ENCODE peak calls at places on chromosomes 12 and 14, in eight cellular contexts. One of them, this sample, is unnamed.

GRCh38 chr12:38850463-38850862 is 54.9 kb downstream of the CPNE8 start:
- DNase-seq in SW480: no peak
- DNase-seq in cardiac fibroblast: peak
- DNase-seq in kidney tubule cell: peak
- DNase-seq in SK-N-MC: no peak
- DNase-seq in GM23338: no peak
- DNase-seq in T follicular helper cell: no peak
- DNase-seq in cardiac muscle cell: peak
- DNase-seq in this sample: no peak

GRCh38 chr14:20583142-20583541 is 4.7 kb downstream of the RNASE11 start:
- DNase-seq in T follicular helper cell: no peak
- DNase-seq in cardiac muscle cell: no peak
- DNase-seq in GM23338: no peak
- DNase-seq in SK-N-MC: no peak
- DNase-seq in kidney tubule cell: no peak
- DNase-seq in SW480: no peak
- DNase-seq in cardiac fibroblast: no peak
- DNase-seq in this sample: no peak

GRCh38 chr14:95664546-95664945 is 21.7 kb upstream of the TCL1B start:
- DNase-seq in SW480: no peak
- DNase-seq in GM23338: no peak
- DNase-seq in cardiac muscle cell: no peak
- DNase-seq in kidney tubule cell: no peak
- DNase-seq in SK-N-MC: no peak
- DNase-seq in T follicular helper cell: no peak
- DNase-seq in cardiac fibroblast: no peak
- DNase-seq in this sample: no peak

GRCh38 chr12:122093098-122093883 is 14.7 kb downstream of the MLXIP start:
- DNase-seq in SK-N-MC: no peak
- DNase-seq in cardiac fibroblast: no peak
- DNase-seq in kidney tubule cell: no peak
- DNase-seq in T follicular helper cell: no peak
- DNase-seq in cardiac muscle cell: no peak
- DNase-seq in GM23338: no peak
- DNase-seq in SW480: no peak
- DNase-seq in this sample: no peak

GRCh38 chr14:81427348-81428058 is 27.4 kb upstream of the STON2 start:
- DNase-seq in T follicular helper cell: no peak
- DNase-seq in SW480: peak
- DNase-seq in SK-N-MC: peak
- DNase-seq in cardiac fibroblast: no peak
- DNase-seq in cardiac muscle cell: no peak
- DNase-seq in kidney tubule cell: peak
- DNase-seq in GM23338: no peak
- DNase-seq in this sample: peak

GRCh38 chr12:26434299-26434915 is 239.0 kb downstream of the SSPN start:
- DNase-seq in kidney tubule cell: peak
- DNase-seq in cardiac muscle cell: peak
- DNase-seq in SK-N-MC: no peak
- DNase-seq in SW480: peak
- DNase-seq in GM23338: peak
- DNase-seq in cardiac fibroblast: peak
- DNase-seq in T follicular helper cell: no peak
- DNase-seq in this sample: peak

GRCh38 chr12:50404307-50404706 is 3.6 kb downstream of the LARP4 start:
- DNase-seq in cardiac muscle cell: no peak
- DNase-seq in GM23338: no peak
- DNase-seq in T follicular helper cell: no peak
- DNase-seq in cardiac fibroblast: no peak
- DNase-seq in SK-N-MC: no peak
- DNase-seq in kidney tubule cell: no peak
- DNase-seq in SW480: no peak
- DNase-seq in this sample: no peak

GRCh38 chr12:55416961-55417360 is 9.1 kb upstream of the OR6C76 start:
- DNase-seq in GM23338: no peak
- DNase-seq in kidney tubule cell: no peak
- DNase-seq in cardiac muscle cell: no peak
- DNase-seq in SK-N-MC: no peak
- DNase-seq in cardiac fibroblast: no peak
- DNase-seq in T follicular helper cell: no peak
- DNase-seq in SW480: no peak
- DNase-seq in this sample: no peak

GRCh38 chr12:229441-230191 is 15.7 kb upstream of the SLC6A12 start:
- DNase-seq in cardiac muscle cell: no peak
- DNase-seq in SK-N-MC: no peak
- DNase-seq in SW480: no peak
- DNase-seq in GM23338: no peak
- DNase-seq in T follicular helper cell: no peak
- DNase-seq in kidney tubule cell: no peak
- DNase-seq in cardiac fibroblast: no peak
- DNase-seq in this sample: no peak

GRCh38 chr14:21503376-21503775 is 7.8 kb downstream of the METTL3 start:
- DNase-seq in cardiac fibroblast: no peak
- DNase-seq in T follicular helper cell: no peak
- DNase-seq in cardiac muscle cell: no peak
- DNase-seq in SW480: no peak
- DNase-seq in GM23338: no peak
- DNase-seq in kidney tubule cell: no peak
- DNase-seq in SK-N-MC: no peak
- DNase-seq in this sample: no peak

GRCh38 chr12:82730832-82731497 is 44.3 kb downstream of the TMTC2 start:
- DNase-seq in T follicular helper cell: no peak
- DNase-seq in SW480: no peak
- DNase-seq in kidney tubule cell: no peak
- DNase-seq in cardiac muscle cell: peak
- DNase-seq in SK-N-MC: peak
- DNase-seq in cardiac fibroblast: peak
- DNase-seq in GM23338: no peak
- DNase-seq in this sample: no peak

GRCh38 chr12:5388581-5389535 is 43.0 kb upstream of the NTF3 start:
- DNase-seq in SW480: peak
- DNase-seq in kidney tubule cell: peak
- DNase-seq in SK-N-MC: no peak
- DNase-seq in cardiac muscle cell: no peak
- DNase-seq in T follicular helper cell: no peak
- DNase-seq in cardiac fibroblast: no peak
- DNase-seq in GM23338: no peak
- DNase-seq in this sample: peak

GRCh38 chr12:93302331-93303229 is 75.1 kb upstream of the NUDT4 start:
- DNase-seq in cardiac fibroblast: peak
- DNase-seq in SK-N-MC: no peak
- DNase-seq in T follicular helper cell: no peak
- DNase-seq in cardiac muscle cell: peak
- DNase-seq in kidney tubule cell: peak
- DNase-seq in GM23338: no peak
- DNase-seq in SW480: no peak
- DNase-seq in this sample: no peak

GRCh38 chr12:47736877-47737676 is 11.8 kb upstream of the ENDOU start:
- DNase-seq in T follicular helper cell: no peak
- DNase-seq in GM23338: no peak
- DNase-seq in cardiac fibroblast: peak
- DNase-seq in SW480: no peak
- DNase-seq in kidney tubule cell: no peak
- DNase-seq in SK-N-MC: no peak
- DNase-seq in cardiac muscle cell: peak
- DNase-seq in this sample: peak

GRCh38 chr12:15435597-15435996 is 113.3 kb downstream of the PTPRO start:
- DNase-seq in T follicular helper cell: no peak
- DNase-seq in cardiac muscle cell: peak
- DNase-seq in SK-N-MC: no peak
- DNase-seq in SW480: no peak
- DNase-seq in kidney tubule cell: no peak
- DNase-seq in cardiac fibroblast: peak
- DNase-seq in GM23338: peak
- DNase-seq in this sample: no peak

GRCh38 chr12:51033048-51033447 is 6.9 kb upstream of the SLC11A2 start:
- DNase-seq in cardiac muscle cell: no peak
- DNase-seq in kidney tubule cell: no peak
- DNase-seq in GM23338: no peak
- DNase-seq in cardiac fibroblast: no peak
- DNase-seq in T follicular helper cell: no peak
- DNase-seq in SK-N-MC: no peak
- DNase-seq in SW480: no peak
- DNase-seq in this sample: no peak

GRCh38 chr14:35336171-35337073 is 44.2 kb downstream of the PSMA6 start:
- DNase-seq in cardiac fibroblast: peak
- DNase-seq in SW480: no peak
- DNase-seq in GM23338: peak
- DNase-seq in kidney tubule cell: peak
- DNase-seq in T follicular helper cell: no peak
- DNase-seq in SK-N-MC: no peak
- DNase-seq in cardiac muscle cell: peak
- DNase-seq in this sample: peak

GRCh38 chr14:50520947-50521815 is 11.2 kb downstream of the MAP4K5 start:
- DNase-seq in SK-N-MC: no peak
- DNase-seq in cardiac muscle cell: peak
- DNase-seq in kidney tubule cell: peak
- DNase-seq in cardiac fibroblast: peak
- DNase-seq in SW480: peak
- DNase-seq in GM23338: no peak
- DNase-seq in T follicular helper cell: no peak
- DNase-seq in this sample: peak

GRCh38 chr12:92466391-92467305 is 236.1 kb upstream of the PLEKHG7 start:
- DNase-seq in cardiac muscle cell: no peak
- DNase-seq in GM23338: peak
- DNase-seq in SW480: no peak
- DNase-seq in cardiac fibroblast: no peak
- DNase-seq in T follicular helper cell: no peak
- DNase-seq in kidney tubule cell: no peak
- DNase-seq in SK-N-MC: no peak
- DNase-seq in this sample: no peak

GRCh38 chr12:21613931-21614330 is 9.3 kb upstream of the GYS2 start:
- DNase-seq in cardiac muscle cell: peak
- DNase-seq in SW480: no peak
- DNase-seq in T follicular helper cell: no peak
- DNase-seq in SK-N-MC: peak
- DNase-seq in kidney tubule cell: no peak
- DNase-seq in GM23338: peak
- DNase-seq in cardiac fibroblast: peak
- DNase-seq in this sample: no peak

GRCh38 chr14:104192146-104192882 is 53.9 kb downstream of the KIF26A start:
- DNase-seq in kidney tubule cell: no peak
- DNase-seq in T follicular helper cell: no peak
- DNase-seq in cardiac fibroblast: no peak
- DNase-seq in SW480: no peak
- DNase-seq in GM23338: no peak
- DNase-seq in SK-N-MC: no peak
- DNase-seq in cardiac muscle cell: no peak
- DNase-seq in this sample: no peak

GRCh38 chr14:104112113-104112505 is 26.3 kb upstream of the KIF26A start:
- DNase-seq in SK-N-MC: no peak
- DNase-seq in cardiac muscle cell: no peak
- DNase-seq in SW480: no peak
- DNase-seq in kidney tubule cell: no peak
- DNase-seq in T follicular helper cell: no peak
- DNase-seq in cardiac fibroblast: no peak
- DNase-seq in GM23338: no peak
- DNase-seq in this sample: no peak

GRCh38 chr12:48001426-48002178 is 2.7 kb downstream of the COL2A1 start:
- DNase-seq in T follicular helper cell: no peak
- DNase-seq in cardiac muscle cell: peak
- DNase-seq in GM23338: peak
- DNase-seq in kidney tubule cell: peak
- DNase-seq in SK-N-MC: no peak
- DNase-seq in cardiac fibroblast: peak
- DNase-seq in SW480: peak
- DNase-seq in this sample: peak

This sample was measured in Caki2.